ENCODE peak calls at places on chromosomes 11 and 22, in ten cellular contexts. B is T47D, E is fibroblast of the aortic adventitia, L is T-helper 1 cell, P is WERI-Rb-1, S is T-cell, T is KG1, Z is GM13977, Q is non-pigmented ciliary epithelial cell, C is lung microvascular endothelial cell. W is an unnamed sample.

GRCh38 chr11:119368121-119369034 is 13.1 kb downstream of the USP2 start:
- DNase-seq in B (no peak), E (peak), L (no peak), P (peak), S (no peak), T (no peak), Z (no peak), Q (no peak), C (no peak), W (peak)

GRCh38 chr22:39300198-39300830 is 19.1 kb downstream of the RPL3 start:
- DNase-seq in B (no peak), E (no peak), L (no peak), P (no peak), S (no peak), T (no peak), Z (no peak), Q (no peak), C (no peak), W (no peak)

GRCh38 chr11:74507582-74507981 is 14.1 kb upstream of the LIPT2 start:
- DNase-seq in B (no peak), E (no peak), L (no peak), P (no peak), S (no peak), T (no peak), Z (no peak), Q (no peak), C (no peak), W (no peak)

GRCh38 chr11:65651589-65652510 is 10.9 kb downstream of the RELA start:
- DNase-seq in B (peak), E (peak), L (no peak), P (no peak), S (no peak), T (no peak), Z (no peak), Q (no peak), C (peak), W (no peak)

GRCh38 chr11:125946712-125947418 is 1.0 kb downstream of the VSIG10L2 start:
- DNase-seq in B (no peak), E (no peak), L (no peak), P (no peak), S (no peak), T (no peak), Z (no peak), Q (no peak), C (no peak), W (no peak)

GRCh38 chr11:27757953-27758352 is 57.7 kb upstream of the BDNF start:
- DNase-seq in B (no peak), E (peak), L (no peak), P (no peak), S (no peak), T (no peak), Z (no peak), Q (peak), C (no peak), W (no peak)

GRCh38 chr11:126080206-126080941 is 17.7 kb upstream of the CDON start:
- DNase-seq in B (peak), E (peak), L (no peak), P (no peak), S (no peak), T (no peak), Z (no peak), Q (no peak), C (no peak), W (no peak)

GRCh38 chr11:125397421-125397820 is 98.6 kb downstream of the FEZ1 start:
- DNase-seq in B (no peak), E (no peak), L (no peak), P (no peak), S (no peak), T (no peak), Z (no peak), Q (no peak), C (no peak), W (no peak)

GRCh38 chr11:17611049-17611448 is 64.0 kb downstream of the OTOG start:
- DNase-seq in B (no peak), E (no peak), L (no peak), P (no peak), S (no peak), T (no peak), Z (no peak), Q (no peak), C (no peak), W (no peak)

GRCh38 chr11:120482149-120482548 is 29.4 kb upstream of the GRIK4 start:
- DNase-seq in B (no peak), E (no peak), L (no peak), P (no peak), S (no peak), T (no peak), Z (no peak), Q (no peak), C (peak), W (no peak)

GRCh38 chr11:61083601-61084147 is 18.6 kb upstream of the CD5 start:
- DNase-seq in B (no peak), E (no peak), L (peak), P (no peak), S (peak), T (no peak), Z (peak), Q (no peak), C (no peak), W (no peak)

GRCh38 chr22:11616811-11617210 is 3911.2 kb upstream of the OR11H1 start:
- DNase-seq in B (no peak), E (peak), L (no peak), P (no peak), S (no peak), T (no peak), Z (no peak), Q (no peak), C (no peak), W (no peak)

GRCh38 chr11:10622957-10623787 is 54.7 kb upstream of the LYVE1 start:
- DNase-seq in B (no peak), E (no peak), L (no peak), P (no peak), S (no peak), T (peak), Z (no peak), Q (no peak), C (no peak), W (no peak)

GRCh38 chr11:72609045-72609444 is 65.2 kb downstream of the PDE2A start:
- DNase-seq in B (no peak), E (peak), L (no peak), P (no peak), S (no peak), T (no peak), Z (peak), Q (no peak), C (peak), W (no peak)